ENCODE peak calls at places on chromosomes 6 and 20, in nine cellular contexts. B, R, J, H, K, T, M, P and O are unnamed samples.

GRCh38 chr6:15441215-15441868 is 195.5 kb downstream of the JARID2 start:
- DNase-seq in B (peak), R (peak), J (peak), H (peak), K (peak), T (peak), M (no peak), P (no peak), O (peak)

GRCh38 chr6:138654715-138655634 is 118.6 kb upstream of the CCDC28A start:
- DNase-seq in B (no peak), R (peak), J (no peak), H (peak), K (peak), T (no peak), M (no peak), P (no peak), O (peak)

GRCh38 chr6:124590001-124590400 is 372.2 kb upstream of the RNF217 start:
- DNase-seq in B (no peak), R (no peak), J (no peak), H (no peak), K (peak), T (no peak), M (no peak), P (no peak), O (no peak)

GRCh38 chr6:3888153-3888957 is 39.2 kb downstream of the FAM50B start:
- DNase-seq in B (no peak), R (no peak), J (no peak), H (no peak), K (no peak), T (no peak), M (no peak), P (no peak), O (no peak)

GRCh38 chr20:41017448-41018042 is 11.1 kb upstream of the TOP1 start:
- DNase-seq in B (no peak), R (no peak), J (no peak), H (no peak), K (no peak), T (no peak), M (no peak), P (no peak), O (no peak)

GRCh38 chr6:43515808-43516207 is 918 bp downstream of the YIPF3 start:
- DNase-seq in B (no peak), R (no peak), J (no peak), H (no peak), K (no peak), T (no peak), M (no peak), P (no peak), O (no peak)

GRCh38 chr6:32974541-32975308 is 6.3 kb downstream of the BRD2 start:
- DNase-seq in B (no peak), R (peak), J (no peak), H (peak), K (no peak), T (no peak), M (no peak), P (no peak), O (no peak)

GRCh38 chr6:159493888-159494632 is 199.0 kb downstream of the SOD2 start:
- DNase-seq in B (no peak), R (no peak), J (no peak), H (no peak), K (no peak), T (no peak), M (no peak), P (no peak), O (no peak)

GRCh38 chr6:29747688-29748250 is 24.5 kb downstream of the HLA-F start:
- DNase-seq in B (no peak), R (no peak), J (no peak), H (no peak), K (no peak), T (no peak), M (no peak), P (no peak), O (no peak)

GRCh38 chr6:74054190-74054589 is 358.2 kb downstream of the CD109 start:
- DNase-seq in B (no peak), R (no peak), J (no peak), H (no peak), K (no peak), T (no peak), M (no peak), P (no peak), O (no peak)

GRCh38 chr6:130928993-130929678 is 101.9 kb downstream of the SMLR1 start:
- DNase-seq in B (no peak), R (peak), J (no peak), H (no peak), K (peak), T (no peak), M (no peak), P (no peak), O (peak)

GRCh38 chr6:154650351-154650750 is 82.9 kb upstream of the SCAF8 start:
- DNase-seq in B (no peak), R (no peak), J (no peak), H (no peak), K (no peak), T (no peak), M (no peak), P (no peak), O (peak)

GRCh38 chr20:24658920-24659660 is 189.7 kb downstream of the SYNDIG1 start:
- DNase-seq in B (peak), R (no peak), J (no peak), H (no peak), K (no peak), T (no peak), M (no peak), P (no peak), O (no peak)

GRCh38 chr6:54595844-54596243 is 250.7 kb upstream of the FAM83B start:
- DNase-seq in B (no peak), R (peak), J (no peak), H (no peak), K (peak), T (no peak), M (no peak), P (no peak), O (no peak)

GRCh38 chr6:99614430-99615161 is 8.0 kb downstream of the PRDM13 start:
- DNase-seq in B (no peak), R (no peak), J (no peak), H (peak), K (no peak), T (no peak), M (no peak), P (no peak), O (no peak)

GRCh38 chr20:50692553-50692933 is 1.2 kb upstream of the RIPOR3 start:
- DNase-seq in B (no peak), R (no peak), J (no peak), H (no peak), K (no peak), T (no peak), M (no peak), P (no peak), O (no peak)

GRCh38 chr6:137775720-137776119 is 91.3 kb upstream of the TNFAIP3 start:
- DNase-seq in B (peak), R (no peak), J (no peak), H (no peak), K (no peak), T (no peak), M (no peak), P (no peak), O (peak)

GRCh38 chr20:47656313-47656712 is 129.0 kb downstream of the SULF2 start:
- DNase-seq in B (no peak), R (no peak), J (no peak), H (peak), K (no peak), T (no peak), M (no peak), P (no peak), O (no peak)

GRCh38 chr6:25193147-25193864 is 85.9 kb upstream of the CARMIL1 start:
- DNase-seq in B (peak), R (peak), J (no peak), H (no peak), K (peak), T (no peak), M (no peak), P (no peak), O (peak)

GRCh38 chr6:3324262-3324942 is 65.7 kb downstream of the PSMG4 start:
- DNase-seq in B (peak), R (peak), J (no peak), H (peak), K (peak), T (no peak), M (no peak), P (no peak), O (peak)

GRCh38 chr6:11222385-11223277 is 9.8 kb downstream of the NEDD9 start:
- DNase-seq in B (no peak), R (no peak), J (no peak), H (no peak), K (no peak), T (no peak), M (no peak), P (no peak), O (peak)

GRCh38 chr20:46802696-46803445 is 91.8 kb upstream of the EYA2 start:
- DNase-seq in B (no peak), R (no peak), J (no peak), H (no peak), K (peak), T (no peak), M (no peak), P (no peak), O (no peak)

GRCh38 chr6:106145741-106146227 is 59.6 kb downstream of the PRDM1 start:
- DNase-seq in B (no peak), R (peak), J (no peak), H (no peak), K (peak), T (no peak), M (no peak), P (no peak), O (no peak)